ENCODE peak calls at places on chromosome 1, in ten cellular contexts. K, S, A, B, Q, C, P, D, L and U are unnamed samples.

GRCh38 chr1:236844499-236845271 is 49.6 kb downstream of the MTR start:
- DNase-seq in K (no peak), S (peak; percentile 52), A (peak; percentile 18), B (no peak), Q (no peak), C (no peak), P (no peak), D (no peak), L (no peak), U (no peak)

GRCh38 chr1:167095368-167095767 is 1.5 kb downstream of the STYXL2 start:
- DNase-seq in K (no peak), S (peak; percentile 61), A (no peak), B (no peak), Q (no peak), C (no peak), P (no peak), D (no peak), L (no peak), U (no peak)

GRCh38 chr1:201172336-201172735 is 18.1 kb upstream of the TMEM9 start:
- DNase-seq in K (no peak), S (no peak), A (no peak), B (no peak), Q (no peak), C (no peak), P (no peak), D (no peak), L (no peak), U (no peak)

GRCh38 chr1:66070491-66070890 is 277.8 kb downstream of the PDE4B start:
- DNase-seq in K (no peak), S (no peak), A (no peak), B (no peak), Q (no peak), C (peak; percentile 61), P (no peak), D (no peak), L (no peak), U (no peak)

GRCh38 chr1:112793631-112794565 is 78.8 kb upstream of the PPM1J start:
- DNase-seq in K (no peak), S (no peak), A (no peak), B (no peak), Q (no peak), C (no peak), P (no peak), D (no peak), L (no peak), U (no peak)

GRCh38 chr1:167737169-167737568 is 15.4 kb downstream of the MPZL1 start:
- DNase-seq in K (no peak), S (no peak), A (no peak), B (no peak), Q (no peak), C (no peak), P (no peak), D (no peak), L (no peak), U (no peak)

GRCh38 chr1:29675481-29676263 is 439.4 kb downstream of the PTPRU start:
- DNase-seq in K (no peak), S (no peak), A (peak; percentile 22), B (no peak), Q (no peak), C (no peak), P (no peak), D (no peak), L (no peak), U (peak; percentile 85)

GRCh38 chr1:228914700-228915099 is 179.4 kb downstream of the RHOU start:
- DNase-seq in K (no peak), S (no peak), A (no peak), B (no peak), Q (no peak), C (no peak), P (no peak), D (no peak), L (no peak), U (no peak)

GRCh38 chr1:28244549-28245251 is 8.8 kb downstream of the ATP5IF1 start:
- DNase-seq in K (no peak), S (no peak), A (no peak), B (peak; percentile 57), Q (no peak), C (no peak), P (no peak), D (no peak), L (no peak), U (no peak)

GRCh38 chr1:16727190-16728111 is 12.9 kb upstream of the RNU1-4 start:
- DNase-seq in K (peak; percentile 25), S (peak; percentile 64), A (no peak), B (peak; percentile 33), Q (peak; percentile 52), C (peak; percentile 39), P (peak; percentile 80), D (peak; percentile 100), L (peak; percentile 83), U (peak; percentile 97)

GRCh38 chr1:157862114-157863070 is 20.8 kb upstream of the CD5L start:
- DNase-seq in K (no peak), S (no peak), A (no peak), B (no peak), Q (no peak), C (no peak), P (no peak), D (no peak), L (no peak), U (no peak)

GRCh38 chr1:203655656-203656055 is 29.0 kb downstream of the ATP2B4 start:
- DNase-seq in K (no peak), S (no peak), A (no peak), B (no peak), Q (no peak), C (no peak), P (no peak), D (no peak), L (no peak), U (no peak)

GRCh38 chr1:173253046-173253445 is 45.9 kb upstream of the TNFSF4 start:
- DNase-seq in K (no peak), S (peak; percentile 61), A (no peak), B (no peak), Q (no peak), C (no peak), P (no peak), D (no peak), L (no peak), U (no peak)

DNA sequence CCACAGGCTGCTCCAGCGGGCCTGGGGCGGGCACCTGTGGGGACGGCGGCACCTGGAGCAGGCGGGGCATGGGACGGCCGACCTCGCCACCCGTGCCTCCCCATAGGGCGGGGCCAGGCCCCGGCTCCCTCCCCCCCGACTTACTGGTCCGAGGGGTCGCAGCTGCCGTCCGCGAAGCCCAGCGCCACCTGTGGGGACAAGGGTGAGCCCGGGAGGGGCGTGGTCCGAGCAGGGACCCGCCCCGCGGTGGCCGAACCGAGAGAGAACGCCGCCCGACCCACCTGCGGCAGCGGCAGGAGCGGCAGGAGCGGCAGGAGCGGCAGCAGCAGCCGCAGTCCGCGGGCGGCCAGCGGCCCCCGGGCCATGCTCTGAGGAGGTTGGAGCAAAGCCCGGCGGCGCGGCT is at the start of gene TMEM52:
- DNase-seq in K (no peak), S (no peak), A (no peak), B (no peak), Q (no peak), C (no peak), P (no peak), D (no peak), L (no peak), U (no peak)
- TF ChIP-seq POLR2A in K (peak; percentile 59), S (no peak), A (peak; percentile 56), B (no peak), Q (peak; percentile 35), C (no peak), P (no peak), D (no peak), L (no peak), U (no peak)

GRCh38 chr1:87346130-87346804 is 17.6 kb downstream of the LMO4 start:
- DNase-seq in K (no peak), S (no peak), A (no peak), B (no peak), Q (no peak), C (peak; percentile 18), P (no peak), D (no peak), L (no peak), U (no peak)

GRCh38 chr1:87348346-87349019 is 19.8 kb downstream of the LMO4 start:
- DNase-seq in K (no peak), S (no peak), A (no peak), B (no peak), Q (no peak), C (no peak), P (no peak), D (no peak), L (no peak), U (no peak)

DNA sequence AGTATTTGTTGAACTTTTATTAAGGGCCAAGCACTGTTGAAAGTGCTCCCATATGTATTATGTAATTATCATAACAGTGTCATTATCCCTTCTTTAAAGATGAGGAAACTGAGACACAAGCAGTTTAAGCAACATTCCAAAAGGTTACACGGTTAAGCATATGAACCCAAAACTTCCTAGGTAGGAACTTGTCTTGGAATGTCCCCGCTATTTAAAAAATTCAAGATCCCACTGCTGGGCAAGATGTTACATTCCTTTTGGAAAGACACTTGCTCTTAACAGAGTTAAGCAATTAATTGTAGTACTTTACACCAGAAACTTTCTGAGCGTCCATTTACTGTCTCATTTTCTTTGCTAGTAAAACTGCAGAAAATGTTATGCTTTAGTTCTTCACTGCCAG is 15.6 kb downstream of the LMO4 start:
- DNase-seq in K (no peak), S (no peak), A (no peak), B (no peak), Q (no peak), C (no peak), P (no peak), D (no peak), L (no peak), U (no peak)
- H3K4me1 ChIP-seq in K (no peaks in the 10 kb centered on the region), S (peaks cover 2% of the 10 kb centered on the region), A (no peaks in the 10 kb centered on the region), B (no peaks in the 10 kb centered on the region), Q (no peaks in the 10 kb centered on the region), C (no peaks in the 10 kb centered on the region), P (peaks cover 4% of the 10 kb centered on the region), D (no peaks in the 10 kb centered on the region), L (no peaks in the 10 kb centered on the region), U (peaks cover 4% of the 10 kb centered on the region)

DNA sequence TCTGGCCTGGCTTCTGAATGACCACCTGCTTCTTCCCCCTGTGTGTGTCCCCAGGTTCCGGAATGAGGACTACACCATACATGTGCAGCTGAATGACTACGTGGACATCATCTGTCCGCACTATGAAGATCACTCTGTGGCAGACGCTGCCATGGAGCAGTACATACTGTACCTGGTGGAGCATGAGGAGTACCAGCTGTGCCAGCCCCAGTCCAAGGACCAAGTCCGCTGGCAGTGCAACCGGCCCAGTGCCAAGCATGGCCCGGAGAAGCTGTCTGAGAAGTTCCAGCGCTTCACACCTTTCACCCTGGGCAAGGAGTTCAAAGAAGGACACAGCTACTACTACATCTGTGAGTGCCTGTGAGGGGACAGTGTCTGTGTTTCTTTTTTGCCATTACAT is 3.6 kb downstream of the EFNA1 start:
- DNase-seq in K (peak; percentile 64), S (no peak), A (no peak), B (peak; percentile 78), Q (no peak), C (no peak), P (no peak), D (no peak), L (peak; percentile 70), U (no peak)
- TF ChIP-seq POLR2A in K (no peak), S (no peak), A (no peak), B (no peak), Q (no peak), C (no peak), P (no peak), D (no peak), L (no peak), U (no peak)

GRCh38 chr1:192573499-192573898 is 2.1 kb upstream of the RGS1 start:
- DNase-seq in K (no peak), S (peak; percentile 82), A (no peak), B (no peak), Q (no peak), C (no peak), P (no peak), D (no peak), L (no peak), U (no peak)
- H3K4me1 ChIP-seq in K (no peaks in the 10 kb centered on the region), S (no peaks in the 10 kb centered on the region), A (no peaks in the 10 kb centered on the region), B (no peaks in the 10 kb centered on the region), Q (no peaks in the 10 kb centered on the region), C (no peaks in the 10 kb centered on the region), P (no peaks in the 10 kb centered on the region), D (no peaks in the 10 kb centered on the region), L (peaks cover 14% of the 10 kb centered on the region), U (peaks cover 27% of the 10 kb centered on the region)